ENCODE peak calls at places on chromosomes 7 and 10, in eight cellular contexts. R is activated effector memory CD4-positive, alpha-beta T cell treated with Interleukin-2 at 50 U/mL for 16 hours; Y is colonic mucosa; C is left ventricle myocardium inferior; F is stimulated activated CD4-positive, alpha-beta T cell treated with anti-CD3 and anti-CD28 coated beads, Interleukin-4, amount 100 ng/mL, for 48 hours; E is CD4-positive, alpha-beta T cell; Z is RCC 7860; G is mesendoderm. W is an unnamed sample.

GRCh38 chr10:30088178-30088577 is 28.8 kb upstream of the JCAD start:
- DNase-seq in R (no peak), Y (no peak), E (no peak), F (no peak), Z (no peak), C (no peak), G (peak; percentile 59), W (no peak)

GRCh38 chr7:32019008-32019578 is 51.1 kb downstream of the PDE1C start:
- DNase-seq in G (peak; percentile 9), Y (no peak), C (no peak), R (no peak), F (no peak), E (no peak), Z (no peak), W (no peak)

GRCh38 chr10:123614888-123615287 is 51.3 kb upstream of the GPR26 start:
- DNase-seq in E (peak; percentile 15), C (peak; percentile 46), F (peak; percentile 27), Y (peak; percentile 70), Z (no peak), R (no peak), G (peak; percentile 89), W (no peak)

GRCh38 chr10:118832242-118832651 is 77.5 kb upstream of the CACUL1 start:
- DNase-seq in Y (peak; percentile 51), Z (no peak), G (no peak), R (no peak), C (peak; percentile 67), E (no peak), F (no peak), W (no peak)

GRCh38 chr10:71483871-71484270 is 87.2 kb downstream of the CDH23 start:
- DNase-seq in E (no peak), C (no peak), F (no peak), Z (no peak), Y (no peak), R (no peak), G (no peak), W (no peak)

GRCh38 chr7:40401406-40401805 is 266.6 kb downstream of the SUGCT start:
- DNase-seq in Y (no peak), R (no peak), C (no peak), G (no peak), E (no peak), F (no peak), Z (no peak), W (no peak)

GRCh38 chr10:103265712-103266329 is 11.1 kb upstream of the INA start:
- DNase-seq in F (peak; percentile 32), Z (no peak), R (no peak), C (no peak), E (peak; percentile 22), Y (peak; percentile 58), G (peak; percentile 82), W (no peak)

GRCh38 chr7:95577137-95577536 is 19.2 kb downstream of the PDK4 start:
- DNase-seq in R (no peak), Z (peak; percentile 37), G (peak; percentile 93), C (no peak), E (no peak), Y (no peak), F (no peak), W (no peak)

GRCh38 chr7:132575987-132576722 is at the start of gene PLXNA4:
- DNase-seq in Y (no peak), F (no peak), C (no peak), R (no peak), Z (no peak), E (no peak), G (no peak), W (no peak)

GRCh38 chr7:133061357-133061756 is 20.5 kb downstream of the CHCHD3 start:
- DNase-seq in G (no peak), Y (no peak), Z (no peak), E (no peak), F (no peak), R (no peak), C (peak; percentile 16), W (no peak)

GRCh38 chr10:61757525-61758397 is 95.0 kb downstream of the CABCOCO1 start:
- DNase-seq in G (no peak), R (no peak), F (no peak), Z (peak; percentile 75), E (no peak), Y (peak; percentile 78), C (no peak), W (no peak)

GRCh38 chr10:120948889-120949382 is 97.8 kb downstream of the WDR11 start:
- DNase-seq in Y (peak; percentile 68), E (no peak), G (peak; percentile 79), F (peak; percentile 49), C (peak; percentile 75), R (peak; percentile 13), Z (no peak), W (no peak)

GRCh38 chr7:157851501-157852067 is 514.8 kb downstream of the DNAJB6 start:
- DNase-seq in Y (peak; percentile 64), E (peak; percentile 78), R (peak; percentile 62), F (peak; percentile 72), C (peak; percentile 67), Z (no peak), G (peak; percentile 77), W (no peak)

GRCh38 chr10:50544095-50544856 is 79.5 kb downstream of the SGMS1 start:
- DNase-seq in F (no peak), R (no peak), C (no peak), G (no peak), E (no peak), Z (no peak), Y (no peak), W (no peak)

GRCh38 chr7:88111136-88111748 is 108.6 kb downstream of the SRI start:
- DNase-seq in C (no peak), F (no peak), G (peak; percentile 51), R (no peak), Z (peak; percentile 63), E (no peak), Y (no peak), W (no peak)

GRCh38 chr7:2019693-2020511 is 212.8 kb downstream of the MAD1L1 start:
- DNase-seq in Z (no peak), F (no peak), Y (peak; percentile 47), E (peak; percentile 77), C (peak; percentile 77), G (peak; percentile 25), R (no peak), W (peak; percentile 92)

GRCh38 chr7:136667584-136667983 is 200.9 kb upstream of the CHRM2 start:
- DNase-seq in G (no peak), C (no peak), Y (no peak), E (no peak), Z (no peak), F (no peak), R (no peak), W (no peak)

GRCh38 chr10:103845983-103846382 is 9.4 kb downstream of the SH3PXD2A start:
- DNase-seq in E (no peak), Z (no peak), G (no peak), C (no peak), Y (peak; percentile 73), F (peak; percentile 11), R (peak; percentile 35), W (no peak)

GRCh38 chr7:106599343-106599698 is 61.6 kb downstream of the CCDC71L start:
- DNase-seq in G (no peak), E (no peak), C (no peak), Y (peak; percentile 46), Z (no peak), R (no peak), F (no peak), W (no peak)